ENCODE peak calls at places on chromosomes 7 and 10, in four cellular contexts. Z, I, W and Y are unnamed samples.

GRCh38 chr7:79282051-79282694 is 171.3 kb downstream of the MAGI2 start:
- DNase-seq in Z (no peak), I (no peak), W (no peak), Y (no peak)

GRCh38 chr7:78198756-78199155 is 400.2 kb downstream of the PHTF2 start:
- DNase-seq in Z (no peak), I (no peak), W (no peak), Y (no peak)

GRCh38 chr7:946256-946996 is 8.1 kb downstream of the ADAP1 start:
- DNase-seq in Z (no peak), I (no peak), W (no peak), Y (no peak)

GRCh38 chr10:9299966-9300365 is 1245.5 kb downstream of the GATA3 start:
- DNase-seq in Z (no peak), I (no peak), W (no peak), Y (no peak)

GRCh38 chr10:43336641-43337318 is 34.7 kb upstream of the FXYD4 start:
- DNase-seq in Z (no peak), I (no peak), W (no peak), Y (no peak)

GRCh38 chr7:24017519-24017918 is 266.5 kb upstream of the NPY start:
- DNase-seq in Z (no peak), I (no peak), W (no peak), Y (no peak)

GRCh38 chr10:121536271-121536918 is 61.8 kb downstream of the FGFR2 start:
- DNase-seq in Z (no peak), I (no peak), W (no peak), Y (peak; percentile 21)

GRCh38 chr7:30829476-30829875 is 58.3 kb downstream of the MINDY4 start:
- DNase-seq in Z (no peak), I (no peak), W (no peak), Y (no peak)

GRCh38 chr7:41879424-41879823 is 176.5 kb upstream of the INHBA start:
- DNase-seq in Z (no peak), I (no peak), W (no peak), Y (no peak)
- TF ChIP-seq CREM in Z (no peak), I (no peak), W (no peak), Y (no peak)

DNA sequence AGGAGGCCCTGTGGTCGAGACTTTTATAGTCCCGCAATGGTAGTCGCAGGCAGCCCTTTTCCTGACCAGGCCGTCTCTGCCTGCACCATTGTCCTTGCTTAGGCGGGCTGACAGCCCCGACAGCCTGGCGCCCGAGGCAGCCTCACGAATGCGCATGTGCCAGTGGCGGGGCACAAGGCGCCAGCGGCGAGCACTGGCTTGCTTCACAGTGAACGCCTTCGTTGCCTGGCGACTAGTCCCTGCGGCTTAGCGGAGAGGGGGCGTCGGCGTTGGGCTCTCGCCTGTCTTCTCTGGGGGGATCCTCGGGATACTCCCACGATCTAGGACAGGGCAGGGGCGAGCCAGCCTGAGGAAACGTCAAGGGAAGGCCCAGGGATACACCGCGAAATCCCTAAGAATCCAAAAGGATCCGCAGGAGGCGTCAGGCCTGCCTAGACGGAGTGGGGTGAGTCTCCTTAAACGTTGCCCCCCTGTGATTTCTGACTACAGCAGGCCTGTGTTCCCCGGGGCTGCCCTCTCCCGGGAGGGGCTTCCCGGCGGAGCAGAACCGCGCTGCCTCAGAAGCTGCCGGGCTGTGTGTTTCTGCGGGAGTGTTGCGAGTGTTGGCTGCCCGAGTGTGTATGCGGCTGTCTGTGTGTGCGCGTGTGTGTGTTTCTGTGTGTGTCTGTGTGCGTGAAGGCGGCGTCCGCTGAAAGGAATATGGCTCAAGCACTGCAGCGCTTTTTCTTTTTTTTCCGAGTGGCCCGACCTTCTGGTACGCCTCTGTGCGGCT is 20.5 kb upstream of the ZNF273 start:
- DNase-seq in Z (no peak), I (no peak), W (no peak), Y (no peak)
- TF ChIP-seq CREM in Z (no peak), I (no peak), W (no peak), Y (no peak)

DNA sequence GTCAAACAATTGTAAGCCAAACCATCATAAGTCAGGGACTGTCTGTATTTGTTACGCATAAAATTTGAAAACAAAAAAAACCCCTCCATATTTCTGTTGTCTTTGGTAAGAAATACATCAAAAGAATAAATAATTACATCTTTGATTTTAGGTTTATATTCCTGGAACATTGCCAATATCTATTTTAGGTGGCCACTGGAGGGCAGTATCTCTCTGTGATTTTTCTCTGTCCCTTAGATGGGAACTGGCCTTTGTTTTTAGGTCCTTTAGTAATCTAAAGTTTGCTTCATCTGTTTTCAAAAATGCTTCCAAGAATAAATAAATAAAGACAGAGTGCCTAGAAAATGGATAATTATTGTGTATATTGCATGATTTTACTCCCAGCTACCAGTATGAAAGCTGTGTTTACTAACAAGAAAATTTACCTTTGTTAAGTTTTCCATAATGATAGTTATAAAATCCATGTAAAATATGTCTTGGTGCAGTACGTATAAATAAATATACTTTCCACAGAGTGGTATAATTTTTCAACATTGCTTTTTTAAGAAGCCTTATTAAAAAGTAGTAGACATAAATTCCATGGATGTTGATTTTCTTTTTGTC is 64.2 kb downstream of the PHYHIPL start:
- DNase-seq in Z (peak; percentile 25), I (no peak), W (peak; percentile 25), Y (no peak)
- TF ChIP-seq CREM in Z (no peak), I (no peak), W (no peak), Y (no peak)

DNA sequence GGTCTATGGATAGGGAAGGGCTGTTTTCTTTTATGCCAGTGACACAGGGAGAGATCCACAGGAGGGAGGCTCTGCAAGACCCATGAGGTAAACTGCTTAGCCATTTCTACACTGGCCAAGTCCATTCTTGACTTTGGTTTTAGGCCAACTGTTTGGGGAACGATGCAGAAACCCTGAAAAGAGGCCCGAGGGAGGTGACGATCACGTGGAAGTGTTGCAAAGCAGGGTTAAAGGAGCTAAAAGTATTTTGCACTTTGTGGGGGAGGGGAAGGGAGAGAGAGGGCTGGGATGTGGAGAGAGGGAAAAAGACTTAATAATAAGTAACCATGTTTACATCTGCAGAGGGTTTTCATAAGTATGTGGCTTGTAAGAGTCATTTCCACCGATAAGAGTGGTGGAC is 239.7 kb downstream of the EMX2 start:
- DNase-seq in Z (no peak), I (no peak), W (no peak), Y (no peak)
- TF ChIP-seq CREM in Z (no peak), I (no peak), W (no peak), Y (no peak)

GRCh38 chr10:95391570-95392249 is 100.9 kb upstream of the PDLIM1 start:
- DNase-seq in Z (peak; percentile 20), I (no peak), W (no peak), Y (peak; percentile 55)
- TF ChIP-seq CREM in Z (no peak), I (no peak), W (no peak), Y (no peak)

DNA sequence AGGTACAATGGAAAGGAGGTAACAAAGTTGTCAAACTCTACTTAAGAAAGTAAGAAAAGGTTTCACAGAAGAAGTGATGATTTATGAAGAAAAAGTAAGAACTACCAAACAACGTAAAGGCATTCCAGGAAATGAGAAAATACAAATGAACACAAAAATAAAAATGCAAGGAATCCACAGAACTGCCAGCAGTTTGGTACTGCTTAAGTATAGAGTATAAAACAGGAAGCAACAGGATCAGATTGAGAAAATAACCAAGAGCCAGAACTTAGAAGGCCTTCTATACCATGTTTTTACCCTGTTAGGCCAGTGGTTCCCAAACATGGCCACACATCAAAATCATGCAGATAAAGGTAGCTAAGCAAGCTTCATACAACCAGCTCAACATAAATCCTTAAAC is 9.2 kb downstream of the NDUFA5 start:
- DNase-seq in Z (no peak), I (no peak), W (no peak), Y (no peak)
- TF ChIP-seq CREM in Z (no peak), I (no peak), W (no peak), Y (no peak)

DNA sequence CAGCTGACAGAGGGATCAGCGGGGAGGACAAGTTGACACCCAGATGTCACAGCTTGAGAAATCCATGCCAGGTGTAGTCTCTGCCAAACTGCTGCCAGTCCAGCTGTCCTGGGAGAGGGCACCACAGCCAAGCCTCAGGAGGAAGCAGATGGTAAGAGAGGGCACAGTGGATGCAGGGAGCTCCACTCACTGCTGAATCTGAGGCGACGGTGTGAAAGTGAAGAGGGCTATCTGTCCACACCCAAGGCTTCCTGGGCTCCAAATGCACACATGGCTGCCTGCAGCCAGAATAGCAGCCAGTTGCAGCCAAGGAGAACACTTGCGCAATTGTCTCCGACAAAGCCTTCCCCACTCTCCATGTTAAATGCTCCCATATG is 502.4 kb downstream of the GRID1 start:
- DNase-seq in Z (no peak), I (no peak), W (no peak), Y (no peak)
- TF ChIP-seq CREM in Z (no peak), I (no peak), W (no peak), Y (no peak)

GRCh38 chr10:70381491-70382421 is 669 bp downstream of the LRRC20 start:
- DNase-seq in Z (peak; percentile 45), I (no peak), W (no peak), Y (peak; percentile 62)
- TF ChIP-seq CREM in Z (no peak), I (no peak), W (no peak), Y (no peak)

DNA sequence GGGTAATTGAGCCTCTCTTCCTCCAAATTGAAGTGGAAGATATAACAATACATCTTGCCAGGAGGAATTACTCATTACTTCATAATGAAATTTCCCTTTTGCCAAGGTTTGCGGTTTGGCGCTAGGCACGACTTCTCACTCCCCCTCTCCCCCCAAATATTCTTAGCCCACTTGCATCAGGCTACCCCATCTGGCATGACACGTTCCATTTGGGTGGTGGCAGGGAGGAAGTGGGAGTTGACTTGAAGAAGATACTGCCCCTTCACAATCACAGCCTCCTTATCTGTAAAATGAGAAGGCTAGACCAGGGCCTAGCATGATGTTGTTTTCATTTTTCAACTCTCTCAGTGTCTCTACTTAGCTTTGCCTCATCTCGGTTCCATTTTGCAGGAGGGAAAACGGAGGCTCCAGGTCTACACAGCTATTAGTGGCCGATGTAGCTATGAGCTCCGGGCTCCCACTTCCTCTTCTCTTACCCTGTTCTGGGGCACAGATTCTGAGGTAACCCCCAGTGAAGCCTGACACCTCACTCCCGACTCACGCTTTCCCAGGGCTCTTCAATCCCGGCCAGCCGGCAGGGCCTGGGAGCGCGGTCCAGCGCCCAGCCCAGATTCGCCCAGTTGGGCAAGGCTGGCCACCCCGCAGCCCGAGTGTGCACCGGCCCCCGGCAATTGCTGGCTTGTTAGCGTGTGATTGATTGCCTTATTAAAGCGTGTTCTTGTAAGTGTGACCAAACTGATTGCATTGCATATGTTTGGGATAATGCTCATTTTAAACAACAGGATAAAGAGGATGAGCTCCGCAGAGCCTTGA is 6.5 kb downstream of the EVX1 start:
- DNase-seq in Z (no peak), I (no peak), W (no peak), Y (no peak)
- TF ChIP-seq CREM in Z (no peak), I (no peak), W (no peak), Y (no peak)